ENCODE peak calls at places on chromosome 10, in five cellular contexts. R is thoracic aorta, J is T-helper 9 cell, S is fibroblast of pulmonary artery, Z is BJ. M is an unnamed sample.

GRCh38 chr10:59854571-59854970 is 51.8 kb downstream of the CCDC6 start:
- DNase-seq in R (no peak), J (no peak), S (no peak), Z (no peak), M (no peak)

GRCh38 chr10:68212721-68213352 is 19.1 kb downstream of the ATOH7 start:
- DNase-seq in R (no peak), J (no peak), S (peak; percentile 69), Z (no peak), M (no peak)

GRCh38 chr10:91607661-91608442 is 25.0 kb downstream of the PPP1R3C start:
- DNase-seq in R (no peak), J (no peak), S (no peak), Z (no peak), M (peak; percentile 43)

GRCh38 chr10:95407546-95407945 is 116.7 kb upstream of the PDLIM1 start:
- DNase-seq in R (no peak), J (no peak), S (no peak), Z (no peak), M (peak; percentile 63)

GRCh38 chr10:130283234-130283574 is 147.0 kb downstream of the GLRX3 start:
- DNase-seq in R (no peak), J (no peak), S (no peak), Z (no peak), M (no peak)

GRCh38 chr10:114245128-114245791 is 6.2 kb downstream of the VWA2 start:
- DNase-seq in R (no peak), J (no peak), S (no peak), Z (no peak), M (peak; percentile 86)

GRCh38 chr10:33345236-33345635 is 10.8 kb upstream of the NRP1 start:
- DNase-seq in R (no peak), J (no peak), S (no peak), Z (no peak), M (no peak)

GRCh38 chr10:106772957-106773356 is 391.5 kb downstream of the SORCS1 start:
- DNase-seq in R (no peak), J (no peak), S (no peak), Z (no peak), M (no peak)

GRCh38 chr10:123967626-123968243 is 76.1 kb upstream of the CPXM2 start:
- DNase-seq in R (peak; percentile 29), J (peak; percentile 23), S (peak; percentile 54), Z (no peak), M (peak; percentile 60)

GRCh38 chr10:71772832-71773220 is 494 bp downstream of the VSIR start:
- DNase-seq in R (no peak), J (no peak), S (no peak), Z (no peak), M (no peak)

M was measured in lower leg skin.